ENCODE peak calls at places on chromosomes 1 and 21, in four cellular contexts. O is A549, Q is K562, C is GM12878. U is an unnamed sample.

GRCh38 chr1:169427081-169427611 is at the start of gene CCDC181:
- DNase-seq in O (peak), Q (peak), C (peak), U (peak)

GRCh38 chr1:28591708-28592313 is at the start of gene RAB42:
- DNase-seq in O (no peak), Q (peak), C (no peak), U (peak)

GRCh38 chr1:221099747-221100146 is 220.5 kb downstream of the HLX start:
- DNase-seq in O (no peak), Q (no peak), C (no peak), U (no peak)

GRCh38 chr1:209045326-209046057 is 538.0 kb upstream of the CAMK1G start:
- DNase-seq in O (no peak), Q (no peak), C (no peak), U (no peak)

GRCh38 chr1:182889997-182890396 is 50.9 kb downstream of the DHX9 start:
- DNase-seq in O (no peak), Q (peak), C (no peak), U (no peak)

GRCh38 chr1:164735315-164736052 is 176.5 kb downstream of the PBX1 start:
- DNase-seq in O (no peak), Q (peak), C (no peak), U (no peak)

GRCh38 chr1:236142358-236143103 is at the start of gene GPR137B:
- DNase-seq in O (peak), Q (peak), C (no peak), U (peak)

GRCh38 chr1:150511985-150512660 is 3.4 kb upstream of the FALEC start:
- DNase-seq in O (no peak), Q (no peak), C (no peak), U (no peak)

GRCh38 chr1:20717452-20718342 is at the start of gene KIF17:
- DNase-seq in O (peak), Q (peak), C (no peak), U (peak)

GRCh38 chr1:226100436-226101347 is 38.2 kb downstream of the H3-3A start:
- DNase-seq in O (peak), Q (no peak), C (no peak), U (peak)

GRCh38 chr1:153345187-153346066 is 3.2 kb downstream of the PGLYRP4 start:
- DNase-seq in O (no peak), Q (no peak), C (peak), U (no peak)

GRCh38 chr21:44425895-44426662 is 29.2 kb upstream of the LRRC3 start:
- DNase-seq in O (no peak), Q (no peak), C (no peak), U (peak)

GRCh38 chr1:233253231-233254038 is 42.1 kb downstream of the PCNX2 start:
- DNase-seq in O (no peak), Q (no peak), C (no peak), U (no peak)

GRCh38 chr1:96722161-96722908 is 751 bp downstream of the PTBP2 start:
- DNase-seq in O (peak), Q (peak), C (no peak), U (peak)

DNA sequence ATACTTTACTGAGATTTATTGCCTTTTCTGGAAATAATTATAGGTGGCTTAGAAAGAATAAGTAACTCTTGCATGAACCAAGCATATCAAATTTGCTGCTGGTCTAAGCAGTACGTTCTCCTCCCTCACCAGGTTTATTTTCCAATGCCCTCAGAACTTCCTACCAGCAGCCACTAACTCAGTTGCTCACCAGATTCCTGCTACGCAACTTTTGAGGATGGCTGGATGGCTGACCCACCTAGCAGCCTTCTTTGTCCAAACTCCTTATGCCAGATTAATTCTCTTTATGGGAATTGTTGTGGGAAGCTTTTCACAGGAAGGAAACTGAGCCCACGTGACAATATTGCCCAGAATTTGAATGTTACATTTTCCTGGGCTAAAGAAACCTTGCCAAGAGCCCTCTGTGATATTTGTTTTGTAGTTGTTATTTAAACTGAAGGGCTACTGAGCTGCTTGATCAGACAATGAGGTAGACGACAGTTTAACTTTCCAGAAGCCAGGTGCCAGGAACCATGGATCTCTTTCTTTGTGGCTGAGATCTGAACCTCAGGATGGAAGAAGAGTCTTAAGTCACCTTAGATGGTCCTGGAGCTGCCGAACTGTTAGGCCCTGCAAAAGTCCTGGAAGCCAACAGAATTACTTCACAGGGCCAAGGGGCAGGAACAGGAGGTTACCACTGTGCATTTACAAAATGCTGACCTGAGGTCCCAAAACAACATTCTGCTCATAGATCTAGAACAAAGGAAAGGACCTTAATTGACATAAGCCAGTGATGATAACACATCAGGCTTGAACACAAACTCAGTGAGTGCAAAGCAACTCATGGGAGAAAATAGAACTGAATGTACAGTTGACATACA is 85.5 kb upstream of the ATP1A1 start:
- DNase-seq in O (no peak), Q (no peak), C (no peak), U (no peak)
- TF ChIP-seq ESRRA in O (no peak), Q (no peak), C (no peak), U (no peak)

GRCh38 chr1:170776777-170777176 is 112.8 kb downstream of the PRRX1 start:
- DNase-seq in O (no peak), Q (no peak), C (no peak), U (no peak)

GRCh38 chr1:170770254-170770653 is 106.3 kb downstream of the PRRX1 start:
- DNase-seq in O (no peak), Q (no peak), C (no peak), U (no peak)

DNA sequence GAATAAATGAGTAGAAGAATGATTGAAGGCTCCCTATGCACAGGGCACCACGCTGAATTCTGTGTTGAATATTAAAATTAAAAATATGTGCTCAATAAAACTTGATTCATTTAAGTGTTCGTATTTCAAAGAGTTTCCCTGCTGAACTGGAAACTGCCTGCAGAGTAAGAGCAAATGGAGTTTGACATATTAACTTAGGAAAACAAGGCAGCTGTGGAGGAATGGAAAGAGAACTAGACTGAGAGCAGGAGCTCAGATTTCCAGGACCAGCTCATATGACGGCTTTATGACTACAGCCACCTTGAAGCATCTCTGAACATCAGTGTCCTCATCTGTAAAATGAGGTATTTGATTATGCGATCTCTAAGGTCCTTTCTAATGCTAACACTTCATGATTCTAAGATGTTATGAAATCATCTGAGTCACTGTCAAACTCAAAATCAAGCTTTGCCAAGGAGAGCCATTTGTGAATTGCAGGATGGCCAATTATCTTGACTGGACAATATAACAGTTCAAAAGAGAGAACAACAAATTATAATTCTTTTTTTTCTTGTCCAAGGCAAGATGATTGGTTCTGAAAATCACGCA is 112.3 kb downstream of the PRRX1 start:
- DNase-seq in O (no peak), Q (no peak), C (no peak), U (no peak)
- TF ChIP-seq ESRRA in O (no peak), Q (no peak), C (no peak), U (no peak)

DNA sequence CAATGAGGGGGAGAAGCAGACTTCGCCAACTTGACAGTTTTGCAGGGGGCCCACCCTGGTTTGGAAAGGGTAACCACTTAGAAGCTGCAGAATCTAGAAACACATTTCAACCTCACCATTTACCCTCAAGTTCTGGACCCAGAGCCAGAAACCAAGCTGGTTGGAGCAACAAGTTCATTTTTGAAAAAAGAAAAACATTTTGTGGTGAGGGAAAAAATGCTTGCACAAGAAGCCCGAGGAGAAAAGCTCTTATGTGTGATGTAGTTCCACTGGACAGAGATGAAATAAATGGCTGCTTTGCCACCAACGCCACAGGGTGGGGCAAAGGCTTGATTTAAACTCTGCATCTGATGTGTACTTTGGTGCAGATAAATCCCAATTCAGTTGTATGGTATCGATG is 10.6 kb upstream of the NGF start:
- DNase-seq in O (no peak), Q (no peak), C (no peak), U (no peak)
- TF ChIP-seq ESRRA in O (no peak), Q (no peak), C (no peak), U (no peak)

DNA sequence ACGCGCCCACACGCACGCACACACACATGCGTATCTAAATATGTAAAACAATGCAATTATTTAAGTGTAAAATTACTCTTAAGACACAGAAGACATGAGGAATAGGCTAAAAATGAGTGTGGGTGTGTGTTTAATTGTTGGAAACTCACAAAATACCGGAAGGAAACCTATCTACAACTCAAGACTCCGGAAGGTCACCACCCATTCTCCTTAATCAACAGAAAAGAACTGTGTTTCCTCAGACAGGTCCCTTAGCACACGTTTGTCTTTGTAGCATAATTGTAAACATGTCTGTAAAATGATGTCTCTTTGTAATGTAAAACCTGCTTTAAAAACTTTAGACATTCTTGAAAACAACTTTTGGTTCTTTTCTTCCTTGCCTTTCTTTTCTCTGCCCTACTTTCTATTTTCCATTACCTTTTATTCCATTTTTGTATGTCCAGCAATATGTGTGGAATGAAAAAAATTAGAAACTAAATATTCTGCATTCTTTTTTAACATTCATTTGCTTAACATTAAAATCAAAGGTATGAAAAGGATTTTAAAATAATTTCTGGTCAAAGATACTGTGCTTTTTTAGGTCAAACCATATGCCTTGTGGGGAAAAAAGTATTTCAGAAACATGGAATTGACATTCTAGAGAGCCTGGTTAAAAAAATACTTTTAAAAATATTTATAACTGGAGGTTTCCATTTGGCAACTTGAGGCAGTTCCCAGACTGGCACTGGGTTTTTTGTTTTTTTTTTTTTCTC is 46.2 kb downstream of the ATP5PF start:
- DNase-seq in O (no peak), Q (no peak), C (no peak), U (no peak)
- TF ChIP-seq ESRRA in O (no peak), Q (no peak), C (no peak), U (no peak)

GRCh38 chr21:26920055-26920454 is 46.8 kb downstream of the ADAMTS5 start:
- DNase-seq in O (no peak), Q (no peak), C (no peak), U (no peak)
- TF ChIP-seq ESRRA in O (no peak), Q (no peak), C (no peak), U (no peak)

GRCh38 chr21:41974752-41975053 is 20.9 kb upstream of the C2CD2 start:
- DNase-seq in O (no peak), Q (no peak), C (no peak), U (no peak)

GRCh38 chr21:41976611-41977010 is 22.8 kb upstream of the C2CD2 start:
- DNase-seq in O (no peak), Q (no peak), C (no peak), U (no peak)

GRCh38 chr21:41973861-41974751 is 20.3 kb upstream of the C2CD2 start:
- DNase-seq in O (no peak), Q (no peak), C (no peak), U (no peak)

GRCh38 chr21:41977034-41977950 is 23.5 kb upstream of the C2CD2 start:
- DNase-seq in O (no peak), Q (no peak), C (no peak), U (no peak)

DNA sequence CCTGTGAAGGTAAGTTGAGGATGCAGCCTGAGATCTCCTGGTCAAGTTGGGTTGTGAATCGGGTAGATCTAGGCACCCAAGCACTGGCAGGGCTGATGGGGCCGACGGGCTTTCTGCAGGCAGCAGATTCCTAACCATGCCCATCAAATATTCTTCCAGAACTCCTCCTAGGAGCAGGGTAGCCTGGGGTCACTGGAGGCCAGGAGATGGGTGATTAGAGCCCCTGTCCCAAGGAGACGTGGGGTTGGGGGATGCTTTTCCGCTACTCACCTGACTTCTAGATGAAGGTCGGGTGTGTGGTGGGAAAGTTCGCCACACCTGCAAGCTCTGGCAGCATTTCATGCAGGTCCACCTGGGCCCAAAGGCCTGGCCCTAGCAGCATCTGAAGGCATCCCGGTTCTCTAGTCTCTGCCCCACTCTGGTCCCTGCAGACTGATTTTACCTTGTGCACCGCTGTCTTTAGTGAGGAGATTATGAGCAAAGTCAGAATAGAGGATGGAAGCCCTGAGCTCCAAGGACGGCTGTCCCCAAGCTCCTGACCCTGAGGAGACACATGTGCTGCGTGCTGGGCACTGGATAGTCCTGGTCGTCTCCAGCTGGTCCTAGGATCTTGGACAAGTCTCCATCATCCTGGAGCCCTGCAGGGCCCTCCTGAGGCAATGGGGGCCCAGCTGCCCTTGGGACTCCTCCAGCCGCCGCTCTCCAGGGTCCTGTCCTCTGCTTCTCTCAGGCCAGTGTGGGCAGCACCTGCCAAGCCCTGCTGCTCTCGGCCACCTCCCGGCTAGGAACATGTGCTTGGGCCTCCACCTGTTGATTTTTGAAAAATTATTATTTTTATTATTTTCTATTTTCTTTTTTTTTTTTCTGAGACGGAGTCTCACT is 21.8 kb upstream of the C2CD2 start:
- DNase-seq in O (no peak), Q (no peak), C (no peak), U (peak)
- TF ChIP-seq ESRRA in O (no peak), Q (no peak), C (no peak), U (no peak)

GRCh38 chr1:15424981-15425380 is 13.3 kb upstream of the CTRC start:
- DNase-seq in O (no peak), Q (no peak), C (no peak), U (no peak)

GRCh38 chr1:15423355-15424077 is 13.8 kb downstream of the EFHD2 start:
- DNase-seq in O (no peak), Q (no peak), C (no peak), U (no peak)

GRCh38 chr1:15422871-15423270 is 13.2 kb downstream of the EFHD2 start:
- DNase-seq in O (no peak), Q (no peak), C (no peak), U (no peak)

GRCh38 chr1:15425521-15425920 is 12.7 kb upstream of the CTRC start:
- DNase-seq in O (no peak), Q (no peak), C (no peak), U (no peak)

DNA sequence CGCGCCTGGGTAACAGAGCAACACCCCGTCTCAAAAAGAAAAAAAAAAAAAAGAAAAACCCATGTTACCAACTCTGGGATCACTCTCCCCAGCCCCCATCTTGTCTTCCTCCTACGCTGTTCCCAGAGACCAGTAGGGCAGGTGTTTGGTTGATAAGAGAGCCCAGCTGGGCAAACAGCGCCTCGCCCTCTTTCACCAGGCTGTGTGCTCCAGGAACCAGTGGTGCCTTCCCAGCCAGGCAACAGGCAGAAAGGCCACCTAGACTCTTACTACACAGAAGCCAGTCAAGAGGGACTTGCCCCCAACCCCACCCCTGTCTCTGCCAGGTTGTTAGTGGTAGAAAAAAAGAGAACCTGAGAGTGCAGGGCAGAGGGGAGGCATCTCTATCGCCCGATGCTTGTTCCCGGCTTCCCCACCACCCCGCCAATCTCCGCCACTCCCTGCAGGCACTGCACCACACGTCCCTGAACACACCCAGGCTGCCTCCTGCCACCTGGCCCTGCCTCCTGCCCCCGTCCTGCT is 14.0 kb upstream of the CTRC start:
- DNase-seq in O (no peak), Q (peak), C (no peak), U (no peak)
- TF ChIP-seq ESRRA in O (no peak), Q (no peak), C (no peak), U (no peak)

GRCh38 chr1:178243890-178244289 is 150.0 kb downstream of the RASAL2 start:
- DNase-seq in O (no peak), Q (no peak), C (no peak), U (no peak)

GRCh38 chr1:178241057-178241456 is 147.2 kb downstream of the RASAL2 start:
- DNase-seq in O (no peak), Q (no peak), C (no peak), U (no peak)

GRCh38 chr1:178241837-178242236 is 147.9 kb downstream of the RASAL2 start:
- DNase-seq in O (no peak), Q (no peak), C (no peak), U (no peak)

GRCh38 chr1:178243119-178243518 is 149.2 kb downstream of the RASAL2 start:
- DNase-seq in O (no peak), Q (no peak), C (no peak), U (no peak)

DNA sequence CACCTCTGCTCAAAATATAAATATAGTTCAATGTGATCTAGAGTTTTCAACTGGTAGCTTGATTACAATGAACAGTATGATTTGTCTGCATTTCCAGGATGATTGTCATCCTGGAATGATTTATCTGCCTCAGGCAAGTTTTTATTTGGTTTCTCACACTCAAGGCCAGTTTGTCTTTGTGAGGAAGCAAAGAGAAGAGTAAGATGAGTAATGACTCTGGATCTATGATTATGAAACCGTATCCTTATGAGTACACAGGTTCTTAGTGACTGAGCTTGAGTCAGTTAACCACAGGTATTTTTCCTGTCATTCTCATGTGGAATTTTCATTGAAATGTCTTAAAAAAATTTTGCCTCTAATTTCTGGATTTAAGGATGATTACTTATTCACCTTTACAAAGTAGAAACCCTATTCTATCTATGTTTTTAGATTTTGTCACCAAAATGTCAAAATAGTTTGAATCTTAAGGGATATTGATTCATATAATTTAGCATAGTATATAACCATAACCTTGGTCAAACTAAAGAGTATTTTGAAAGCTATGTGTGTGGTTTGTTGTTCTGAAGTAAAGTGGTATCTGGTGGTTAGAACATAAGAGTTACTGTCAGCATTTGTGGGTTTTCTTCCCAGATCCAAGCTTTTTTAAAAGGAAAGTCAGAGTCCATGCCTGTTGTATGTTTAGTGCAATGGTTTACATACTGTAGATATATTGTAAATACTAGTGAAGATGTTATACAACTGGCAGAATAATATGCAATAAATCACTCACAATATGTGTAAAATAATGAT is 145.0 kb downstream of the RASAL2 start:
- DNase-seq in O (peak), Q (no peak), C (no peak), U (no peak)
- TF ChIP-seq ESRRA in O (no peak), Q (no peak), C (no peak), U (no peak)

GRCh38 chr1:983736-984475 is 2.0 kb upstream of the PERM1 start:
- DNase-seq in O (no peak), Q (peak), C (no peak), U (peak)
- TF ChIP-seq ESRRA in O (no peak), Q (no peak), C (no peak), U (no peak)

GRCh38 chr1:115293899-115294298 is 44.1 kb downstream of the NGF start:
- DNase-seq in O (no peak), Q (no peak), C (no peak), U (no peak)
- TF ChIP-seq ESRRA in O (no peak), Q (no peak), C (no peak), U (no peak)